ENCODE peak calls at places on chromosomes 16 and 17, in ten cellular contexts. W is posterior vena cava; J is mesendoderm; E is hypothalamus; I is GM13976; C is activated CD4-positive, alpha-beta T cell treated with anti-CD3 and anti-CD28 coated beads, Interleukin-2, amount 10 ng/mL, durations not matched to agents 7 days and 5 days; D is GM18507; O is AG10803; T is NAMALWA; S is fibroblast of pulmonary artery. H is an unnamed sample.

GRCh38 chr17:81301195-81302144 is 6.4 kb upstream of the SLC38A10 start:
- DNase-seq in W (no peak), J (no peak), E (no peak), I (no peak), C (no peak), D (no peak), O (no peak), T (no peak), S (no peak), H (peak; percentile 57)

GRCh38 chr17:16258916-16259315 is 41.9 kb downstream of the PIGL start:
- DNase-seq in W (no peak), J (no peak), E (no peak), I (no peak), C (no peak), D (no peak), O (peak; percentile 70), T (no peak), S (peak; percentile 45), H (no peak)

GRCh38 chr16:57187508-57187854 is 1.4 kb downstream of the RSPRY1 start:
- DNase-seq in W (no peak), J (no peak), E (no peak), I (peak; percentile 55), C (peak; percentile 16), D (no peak), O (no peak), T (peak; percentile 71), S (no peak), H (no peak)

GRCh38 chr17:17175917-17176316 is 30.2 kb downstream of the PLD6 start:
- DNase-seq in W (no peak), J (no peak), E (no peak), I (no peak), C (peak; percentile 49), D (peak; percentile 43), O (no peak), T (peak; percentile 62), S (no peak), H (no peak)

GRCh38 chr17:77371117-77371887 is 230.5 kb downstream of the SEC14L1 start:
- DNase-seq in W (peak; percentile 79), J (no peak), E (no peak), I (no peak), C (no peak), D (no peak), O (peak; percentile 87), T (no peak), S (no peak), H (peak; percentile 72)

GRCh38 chr16:73878616-73879015 is 418.0 kb upstream of the PSMD7 start:
- DNase-seq in W (no peak), J (peak; percentile 74), E (peak; percentile 13), I (peak; percentile 25), C (no peak), D (no peak), O (peak; percentile 78), T (peak; percentile 69), S (peak; percentile 85), H (peak; percentile 62)

GRCh38 chr16:84832488-84833141 is 12.8 kb downstream of the CRISPLD2 start:
- DNase-seq in W (peak; percentile 97), J (no peak), E (no peak), I (no peak), C (no peak), D (no peak), O (peak; percentile 100), T (no peak), S (peak; percentile 98), H (peak; percentile 88)

GRCh38 chr16:56734429-56734828 is 4.5 kb downstream of the NUP93 start:
- DNase-seq in W (no peak), J (no peak), E (no peak), I (no peak), C (no peak), D (no peak), O (no peak), T (no peak), S (no peak), H (no peak)

GRCh38 chr16:7083086-7083485 is 249.6 kb upstream of the RBFOX1 start:
- DNase-seq in W (no peak), J (no peak), E (no peak), I (no peak), C (no peak), D (no peak), O (no peak), T (no peak), S (no peak), H (no peak)

GRCh38 chr16:361872-362701 is 8.3 kb downstream of the MRPL28 start:
- DNase-seq in W (peak; percentile 93), J (peak; percentile 84), E (peak; percentile 31), I (peak; percentile 88), C (peak; percentile 76), D (peak; percentile 82), O (peak; percentile 64), T (peak; percentile 80), S (peak; percentile 81), H (peak; percentile 91)

GRCh38 chr17:66951605-66951953 is 12.9 kb upstream of the CACNG4 start:
- DNase-seq in W (no peak), J (peak; percentile 93), E (no peak), I (no peak), C (no peak), D (no peak), O (no peak), T (no peak), S (no peak), H (no peak)

GRCh38 chr17:76139801-76140660 is 1.0 kb downstream of the FOXJ1 start:
- DNase-seq in W (peak; percentile 79), J (peak; percentile 52), E (no peak), I (peak; percentile 63), C (no peak), D (no peak), O (no peak), T (no peak), S (no peak), H (no peak)

GRCh38 chr17:81576621-81577277 is 24.6 kb upstream of the FAAP100 start:
- DNase-seq in W (no peak), J (no peak), E (no peak), I (no peak), C (no peak), D (no peak), O (peak; percentile 75), T (no peak), S (peak; percentile 86), H (peak; percentile 88)

GRCh38 chr16:11783319-11784047 is 13.6 kb downstream of the ZC3H7A start:
- DNase-seq in W (no peak), J (no peak), E (no peak), I (peak; percentile 58), C (peak; percentile 66), D (no peak), O (peak; percentile 76), T (peak; percentile 84), S (peak; percentile 79), H (no peak)

GRCh38 chr17:73262676-73263642 is 1.3 kb upstream of the CPSF4L start:
- DNase-seq in W (no peak), J (peak; percentile 40), E (no peak), I (no peak), C (no peak), D (no peak), O (peak; percentile 25), T (no peak), S (no peak), H (no peak)

GRCh38 chr17:7296189-7296861 is 1.9 kb upstream of the YBX2 start:
- DNase-seq in W (peak; percentile 95), J (peak; percentile 87), E (peak; percentile 52), I (peak; percentile 91), C (peak; percentile 62), D (no peak), O (peak; percentile 79), T (peak; percentile 61), S (peak; percentile 82), H (peak; percentile 93)

GRCh38 chr16:84526794-84527485 is 22.5 kb upstream of the MEAK7 start:
- DNase-seq in W (no peak), J (no peak), E (no peak), I (no peak), C (no peak), D (no peak), O (peak; percentile 63), T (no peak), S (no peak), H (peak; percentile 60)

GRCh38 chr17:75680431-75680830 is 13.3 kb downstream of the SAP30BP start:
- DNase-seq in W (peak; percentile 32), J (no peak), E (no peak), I (no peak), C (no peak), D (no peak), O (no peak), T (no peak), S (no peak), H (no peak)

GRCh38 chr16:11253009-11253994 is 2.7 kb downstream of the SOCS1 start:
- DNase-seq in W (no peak), J (no peak), E (no peak), I (no peak), C (peak; percentile 54), D (no peak), O (peak; percentile 47), T (peak; percentile 37), S (no peak), H (peak; percentile 50)

GRCh38 chr17:82932146-82933005 is 92.6 kb upstream of the ZNF750 start:
- DNase-seq in W (peak; percentile 56), J (no peak), E (no peak), I (no peak), C (no peak), D (no peak), O (peak; percentile 44), T (no peak), S (peak; percentile 43), H (no peak)

GRCh38 chr17:41140360-41141132 is at the start of gene KRTAP4-6:
- DNase-seq in W (no peak), J (peak; percentile 1), E (no peak), I (no peak), C (no peak), D (no peak), O (peak; percentile 95), T (no peak), S (no peak), H (peak; percentile 49)

GRCh38 chr16:90019201-90019542 is at the start of gene DBNDD1:
- DNase-seq in W (no peak), J (no peak), E (no peak), I (no peak), C (no peak), D (no peak), O (no peak), T (no peak), S (no peak), H (no peak)